ENCODE peak calls at places on chromosomes 11 and 22, in ten cellular contexts. J is LoVo, F is T-cell, Q is A549, C is nucleus accumbens, U is T-helper 17 cell, V is mucosa of gallbladder, T is smooth muscle cell of the brain vasculature, K is K562, S is frontal cortex. I is an unnamed sample.

GRCh38 chr11:31141804-31142203 is 227.7 kb downstream of the DCDC1 start:
- DNase-seq in J (no peak), F (no peak), Q (no peak), C (no peak), U (no peak), V (no peak), T (no peak), K (no peak), S (no peak), I (no peak)

GRCh38 chr11:131025421-131026126 is 109.3 kb upstream of the SNX19 start:
- DNase-seq in J (no peak), F (no peak), Q (no peak), C (no peak), U (no peak), V (no peak), T (no peak), K (no peak), S (no peak), I (no peak)

GRCh38 chr11:72780291-72781062 is 13.4 kb downstream of the STARD10 start:
- DNase-seq in J (no peak), F (no peak), Q (no peak), C (no peak), U (no peak), V (no peak), T (no peak), K (no peak), S (no peak), I (no peak)

GRCh38 chr11:65727865-65728264 is 7.3 kb upstream of the RNASEH2C start:
- DNase-seq in J (no peak), F (no peak), Q (no peak), C (no peak), U (no peak), V (no peak), T (no peak), K (no peak), S (no peak), I (no peak)

GRCh38 chr11:72410956-72411355 is 23.4 kb downstream of the CLPB start:
- DNase-seq in J (no peak), F (no peak), Q (no peak), C (no peak), U (no peak), V (no peak), T (no peak), K (no peak), S (no peak), I (no peak)

GRCh38 chr11:117998201-117998579 is 12.0 kb downstream of the IL10RA start:
- DNase-seq in J (no peak), F (no peak), Q (no peak), C (no peak), U (no peak), V (no peak), T (no peak), K (no peak), S (no peak), I (no peak)

GRCh38 chr11:13341028-13341427 is 63.4 kb downstream of the BMAL1 start:
- DNase-seq in J (no peak), F (no peak), Q (no peak), C (no peak), U (no peak), V (no peak), T (no peak), K (no peak), S (no peak), I (no peak)

GRCh38 chr11:17544181-17544622 is at the start of gene USH1C:
- DNase-seq in J (peak), F (peak), Q (peak), C (no peak), U (no peak), V (peak), T (no peak), K (peak), S (peak), I (peak)

GRCh38 chr22:23709107-23709506 is 18.3 kb downstream of the RGL4 start:
- DNase-seq in J (no peak), F (no peak), Q (no peak), C (no peak), U (no peak), V (no peak), T (no peak), K (no peak), S (no peak), I (no peak)

GRCh38 chr22:40183029-40183581 is 5.4 kb downstream of the TNRC6B start:
- DNase-seq in J (no peak), F (no peak), Q (no peak), C (no peak), U (no peak), V (peak), T (no peak), K (no peak), S (no peak), I (no peak)

GRCh38 chr11:122723106-122723505 is 67.6 kb downstream of the UBASH3B start:
- DNase-seq in J (no peak), F (no peak), Q (no peak), C (no peak), U (no peak), V (no peak), T (no peak), K (no peak), S (no peak), I (no peak)

GRCh38 chr11:67581469-67581868 is 2.1 kb upstream of the GSTP1 start:
- DNase-seq in J (peak), F (no peak), Q (no peak), C (no peak), U (no peak), V (peak), T (no peak), K (no peak), S (no peak), I (no peak)

GRCh38 chr11:106695506-106695905 is 322.8 kb downstream of the GUCY1A2 start:
- DNase-seq in J (no peak), F (no peak), Q (peak), C (no peak), U (no peak), V (no peak), T (no peak), K (no peak), S (no peak), I (no peak)

GRCh38 chr22:36912694-36913430 is 566 bp upstream of the CSF2RB start:
- DNase-seq in J (no peak), F (no peak), Q (no peak), C (no peak), U (no peak), V (no peak), T (no peak), K (no peak), S (no peak), I (no peak)

GRCh38 chr11:36311926-36312592 is 16.0 kb downstream of the PRR5L start:
- DNase-seq in J (peak), F (no peak), Q (no peak), C (no peak), U (no peak), V (no peak), T (no peak), K (no peak), S (no peak), I (no peak)

GRCh38 chr11:120229451-120230424 is 10.2 kb upstream of the POU2F3 start:
- DNase-seq in J (no peak), F (no peak), Q (peak), C (peak), U (no peak), V (no peak), T (no peak), K (peak), S (peak), I (no peak)

GRCh38 chr22:41367680-41368542 is 13.8 kb upstream of the TEF start:
- DNase-seq in J (no peak), F (no peak), Q (no peak), C (peak), U (no peak), V (peak), T (no peak), K (no peak), S (no peak), I (peak)

GRCh38 chr11:26187639-26188038 is 144.3 kb upstream of the ANO3 start:
- DNase-seq in J (no peak), F (no peak), Q (peak), C (no peak), U (no peak), V (no peak), T (no peak), K (no peak), S (no peak), I (peak)

GRCh38 chr11:113796663-113797259 is 17.2 kb downstream of the CLDN25 start:
- DNase-seq in J (peak), F (peak), Q (peak), C (no peak), U (no peak), V (peak), T (no peak), K (peak), S (peak), I (no peak)

GRCh38 chr22:29074276-29074625 is 1.4 kb downstream of the KREMEN1 start:
- DNase-seq in J (no peak), F (no peak), Q (no peak), C (no peak), U (no peak), V (no peak), T (no peak), K (no peak), S (no peak), I (no peak)

GRCh38 chr11:114162719-114163123 is 103.2 kb downstream of the ZBTB16 start:
- DNase-seq in J (peak), F (no peak), Q (peak), C (peak), U (no peak), V (peak), T (peak), K (no peak), S (peak), I (peak)

I was measured in upper lobe of left lung.